ENCODE peak calls at places on chromosome 4, in ten cellular contexts. A is glomerular endothelial cell, I is bronchial epithelial cell, Z is BJ, B is HEK293T, J is Calu3, M is NCI-H1436, C is germinal center, N is stromal cell of bone marrow, Q is GM12891. S is an unnamed sample.

GRCh38 chr4:69764311-69764710 is 3.9 kb upstream of the SULT1B1 start:
- DNase-seq in A (no peak), I (no peak), Z (no peak), B (no peak), J (no peak), M (no peak), C (no peak), N (no peak), Q (no peak), S (no peak)

GRCh38 chr4:149638073-149638472 is 177.6 kb downstream of the IQCM start:
- DNase-seq in A (no peak), I (peak; percentile 99), Z (peak; percentile 21), B (no peak), J (no peak), M (no peak), C (no peak), N (peak; percentile 9), Q (no peak), S (peak; percentile 4)

GRCh38 chr4:174284181-174284886 is 623 bp downstream of the CEP44 start:
- DNase-seq in A (peak; percentile 25), I (peak; percentile 83), Z (peak; percentile 9), B (peak; percentile 40), J (no peak), M (no peak), C (no peak), N (peak; percentile 37), Q (no peak), S (no peak)

GRCh38 chr4:77074961-77075855 is 581 bp downstream of the CCNI start:
- DNase-seq in A (no peak), I (peak; percentile 39), Z (no peak), B (peak; percentile 39), J (peak; percentile 62), M (peak; percentile 27), C (peak; percentile 84), N (peak; percentile 40), Q (peak; percentile 53), S (no peak)

GRCh38 chr4:2295535-2296442 is 33.9 kb upstream of the MXD4 start:
- DNase-seq in A (no peak), I (no peak), Z (no peak), B (no peak), J (no peak), M (no peak), C (no peak), N (no peak), Q (no peak), S (no peak)

GRCh38 chr4:56128231-56128630 is 179.5 kb downstream of the CEP135 start:
- DNase-seq in A (no peak), I (peak; percentile 25), Z (no peak), B (no peak), J (no peak), M (no peak), C (no peak), N (peak; percentile 36), Q (no peak), S (no peak)

GRCh38 chr4:42656986-42657792 is at the start of gene ATP8A1:
- DNase-seq in A (peak; percentile 48), I (peak; percentile 47), Z (peak; percentile 18), B (peak; percentile 93), J (peak; percentile 83), M (peak; percentile 94), C (peak; percentile 98), N (peak; percentile 73), Q (peak; percentile 75), S (peak; percentile 43)

GRCh38 chr4:118281611-118282442 is 71.0 kb downstream of the PRSS12 start:
- DNase-seq in A (no peak), I (peak; percentile 59), Z (peak; percentile 49), B (no peak), J (no peak), M (no peak), C (no peak), N (no peak), Q (no peak), S (peak; percentile 61)

GRCh38 chr4:182533948-182534347 is 290.7 kb downstream of the TENM3 start:
- DNase-seq in A (no peak), I (peak; percentile 88), Z (no peak), B (no peak), J (no peak), M (no peak), C (no peak), N (no peak), Q (no peak), S (no peak)

GRCh38 chr4:83753260-83753659 is 217.4 kb downstream of the GPAT3 start:
- DNase-seq in A (no peak), I (no peak), Z (no peak), B (no peak), J (no peak), M (no peak), C (no peak), N (no peak), Q (no peak), S (no peak)

GRCh38 chr4:175947117-175947722 is 118.4 kb upstream of the WDR17 start:
- DNase-seq in A (peak; percentile 42), I (peak; percentile 27), Z (peak; percentile 2), B (no peak), J (no peak), M (no peak), C (no peak), N (no peak), Q (no peak), S (no peak)

GRCh38 chr4:81724925-81725329 is 253.2 kb upstream of the RASGEF1B start:
- DNase-seq in A (no peak), I (peak; percentile 39), Z (no peak), B (peak; percentile 27), J (peak; percentile 38), M (no peak), C (no peak), N (no peak), Q (no peak), S (no peak)

GRCh38 chr4:37892641-37893040 is 1.8 kb downstream of the TBC1D1 start:
- DNase-seq in A (no peak), I (no peak), Z (no peak), B (no peak), J (no peak), M (no peak), C (peak; percentile 85), N (no peak), Q (peak; percentile 27), S (no peak)

GRCh38 chr4:7000421-7001176 is 42.6 kb upstream of the TADA2B start:
- DNase-seq in A (no peak), I (no peak), Z (no peak), B (no peak), J (no peak), M (no peak), C (no peak), N (no peak), Q (no peak), S (no peak)

GRCh38 chr4:28225005-28225404 is 1364.4 kb downstream of the STIM2 start:
- DNase-seq in A (no peak), I (peak; percentile 69), Z (no peak), B (peak; percentile 6), J (no peak), M (no peak), C (no peak), N (peak; percentile 17), Q (no peak), S (peak; percentile 14)

GRCh38 chr4:22389240-22389871 is 126.5 kb downstream of the ADGRA3 start:
- DNase-seq in A (peak; percentile 69), I (peak; percentile 66), Z (peak; percentile 33), B (peak; percentile 30), J (peak; percentile 38), M (no peak), C (peak; percentile 18), N (peak; percentile 67), Q (peak; percentile 7), S (peak; percentile 60)

GRCh38 chr4:78601013-78601412 is 49.4 kb downstream of the ANXA3 start:
- DNase-seq in A (no peak), I (no peak), Z (no peak), B (no peak), J (no peak), M (no peak), C (no peak), N (no peak), Q (no peak), S (no peak)

GRCh38 chr4:932713-933070 is 432 bp downstream of the TMEM175 start:
- DNase-seq in A (no peak), I (no peak), Z (no peak), B (no peak), J (peak; percentile 11), M (no peak), C (no peak), N (no peak), Q (no peak), S (no peak)

GRCh38 chr4:8095956-8096689 is 62.5 kb downstream of the ABLIM2 start:
- DNase-seq in A (no peak), I (no peak), Z (no peak), B (no peak), J (no peak), M (no peak), C (no peak), N (no peak), Q (no peak), S (no peak)

GRCh38 chr4:157220026-157220881 is at the start of gene GRIA2:
- DNase-seq in A (no peak), I (peak; percentile 20), Z (no peak), B (peak; percentile 80), J (no peak), M (no peak), C (no peak), N (peak; percentile 19), Q (no peak), S (peak; percentile 19)